ENCODE peak calls at places on chromosomes 2 and 18, in seven cellular contexts. H is GM12865, G is cardiac fibroblast, Y is RWPE1, Z is vagina, Q is psoas muscle, C is AG09319. I is an unnamed sample.

GRCh38 chr2:240993446-240994160 is 4.8 kb upstream of the SNED1 start:
- DNase-seq in H (no peak), G (no peak), Y (no peak), Z (no peak), Q (no peak), C (no peak), I (no peak)

GRCh38 chr2:216109962-216110614 is 940 bp downstream of the XRCC5 start:
- DNase-seq in H (peak; percentile 64), G (peak; percentile 71), Y (peak; percentile 26), Z (no peak), Q (no peak), C (peak; percentile 37), I (no peak)

GRCh38 chr2:40242315-40242714 is 209.6 kb downstream of the SLC8A1 start:
- DNase-seq in H (no peak), G (no peak), Y (no peak), Z (no peak), Q (no peak), C (no peak), I (no peak)

GRCh38 chr18:61896767-61897166 is 4.0 kb upstream of the RNF152 start:
- DNase-seq in H (no peak), G (peak; percentile 72), Y (peak; percentile 93), Z (no peak), Q (no peak), C (no peak), I (no peak)

GRCh38 chr2:191064590-191064989 is 50.6 kb upstream of the STAT1 start:
- DNase-seq in H (no peak), G (no peak), Y (no peak), Z (no peak), Q (no peak), C (no peak), I (no peak)

GRCh38 chr2:136116111-136116812 is 1.7 kb downstream of the CXCR4 start:
- DNase-seq in H (peak; percentile 49), G (peak; percentile 5), Y (no peak), Z (no peak), Q (peak; percentile 61), C (no peak), I (peak; percentile 39)

GRCh38 chr2:27076323-27076722 is 2.1 kb upstream of the EMILIN1 start:
- DNase-seq in H (no peak), G (no peak), Y (no peak), Z (no peak), Q (no peak), C (no peak), I (no peak)

GRCh38 chr18:13538630-13539029 is 187.7 kb downstream of the FAM210A start:
- DNase-seq in H (no peak), G (no peak), Y (no peak), Z (peak; percentile 12), Q (no peak), C (no peak), I (no peak)

GRCh38 chr2:10222-10875 is 36.0 kb downstream of the FAM110C start:
- DNase-seq in H (no peak), G (no peak), Y (no peak), Z (no peak), Q (no peak), C (no peak), I (no peak)

GRCh38 chr2:149375801-149376349 is 45.5 kb downstream of the LYPD6 start:
- DNase-seq in H (no peak), G (peak; percentile 34), Y (no peak), Z (no peak), Q (no peak), C (no peak), I (no peak)

GRCh38 chr2:19409001-19409400 is 50.6 kb upstream of the OSR1 start:
- DNase-seq in H (no peak), G (peak; percentile 55), Y (no peak), Z (no peak), Q (no peak), C (no peak), I (no peak)

GRCh38 chr2:219495531-219496122 is 3.1 kb upstream of the GMPPA start:
- DNase-seq in H (peak; percentile 74), G (peak; percentile 78), Y (peak; percentile 73), Z (no peak), Q (peak; percentile 88), C (peak; percentile 36), I (peak; percentile 79)

GRCh38 chr2:238838786-238839327 is 9.0 kb upstream of the TWIST2 start:
- DNase-seq in H (no peak), G (no peak), Y (no peak), Z (no peak), Q (no peak), C (no peak), I (no peak)

GRCh38 chr18:25726278-25726677 is 364.1 kb downstream of the SS18 start:
- DNase-seq in H (no peak), G (peak; percentile 4), Y (no peak), Z (no peak), Q (no peak), C (no peak), I (peak; percentile 16)

GRCh38 chr2:151842830-151843668 is 14.8 kb upstream of the ARL5A start:
- DNase-seq in H (peak; percentile 73), G (no peak), Y (no peak), Z (no peak), Q (no peak), C (no peak), I (no peak)

GRCh38 chr2:19347619-19348562 is 10.5 kb downstream of the OSR1 start:
- DNase-seq in H (peak; percentile 95), G (peak; percentile 99), Y (peak; percentile 96), Z (no peak), Q (peak; percentile 97), C (peak; percentile 95), I (peak; percentile 97)

GRCh38 chr2:85111819-85112281 is 21.3 kb upstream of the TCF7L1 start:
- DNase-seq in H (no peak), G (peak; percentile 18), Y (no peak), Z (no peak), Q (no peak), C (no peak), I (no peak)

GRCh38 chr2:2581331-2582159 is 250.5 kb upstream of the MYT1L start:
- DNase-seq in H (no peak), G (no peak), Y (no peak), Z (peak; percentile 74), Q (peak; percentile 30), C (no peak), I (no peak)

GRCh38 chr2:216404010-216404618 is 8.2 kb upstream of the SMARCAL1 start:
- DNase-seq in H (peak; percentile 51), G (peak; percentile 54), Y (peak; percentile 36), Z (no peak), Q (no peak), C (peak; percentile 18), I (peak; percentile 18)

GRCh38 chr2:21042958-21043743 is 722 bp downstream of the APOB start:
- DNase-seq in H (peak; percentile 61), G (peak; percentile 65), Y (peak; percentile 56), Z (no peak), Q (peak; percentile 78), C (peak; percentile 4), I (peak; percentile 81)

GRCh38 chr2:200756618-200757321 is 54.9 kb upstream of the BZW1 start:
- DNase-seq in H (no peak), G (peak; percentile 61), Y (peak; percentile 87), Z (no peak), Q (no peak), C (no peak), I (no peak)

GRCh38 chr18:74840492-74841167 is 243.0 kb downstream of the ZNF407 start:
- DNase-seq in H (no peak), G (peak; percentile 36), Y (peak; percentile 22), Z (no peak), Q (no peak), C (no peak), I (no peak)

GRCh38 chr18:76348267-76349066 is 146.6 kb downstream of the ZNF516 start:
- DNase-seq in H (no peak), G (no peak), Y (no peak), Z (no peak), Q (no peak), C (no peak), I (no peak)

GRCh38 chr2:2056531-2056930 is 274.5 kb downstream of the MYT1L start:
- DNase-seq in H (no peak), G (no peak), Y (no peak), Z (peak; percentile 28), Q (no peak), C (no peak), I (no peak)

GRCh38 chr2:48269126-48269822 is 260.7 kb upstream of the STON1 start:
- DNase-seq in H (no peak), G (no peak), Y (no peak), Z (no peak), Q (no peak), C (no peak), I (no peak)

GRCh38 chr2:15189236-15189635 is 371.9 kb downstream of the NBAS start:
- DNase-seq in H (no peak), G (no peak), Y (no peak), Z (no peak), Q (no peak), C (no peak), I (no peak)
- TF ChIP-seq CTCF in H (no peak), G (no peak), Y (no peak), Z (no peak), Q (no peak), C (no peak), I (no peak)

GRCh38 chr2:46029332-46029811 is 267.8 kb upstream of the EPAS1 start:
- DNase-seq in H (no peak), G (peak; percentile 47), Y (peak; percentile 22), Z (no peak), Q (no peak), C (peak; percentile 29), I (peak; percentile 54)
- TF ChIP-seq CTCF in H (no peak), G (peak; percentile 33), Y (no peak), Z (no peak), Q (no peak), C (peak; percentile 12), I (peak; percentile 49)

GRCh38 chr2:102301867-102302362 is 9.4 kb upstream of the IL1RL1 start:
- DNase-seq in H (peak; percentile 57), G (peak; percentile 51), Y (no peak), Z (no peak), Q (no peak), C (no peak), I (peak; percentile 50)
- TF ChIP-seq CTCF in H (peak; percentile 37), G (peak; percentile 47), Y (no peak), Z (no peak), Q (no peak), C (peak; percentile 22), I (no peak)

GRCh38 chr18:2082676-2083075 is 488.6 kb downstream of the METTL4 start:
- DNase-seq in H (no peak), G (no peak), Y (no peak), Z (no peak), Q (no peak), C (no peak), I (no peak)

GRCh38 chr18:2089416-2089815 is 481.9 kb downstream of the METTL4 start:
- DNase-seq in H (no peak), G (no peak), Y (no peak), Z (no peak), Q (no peak), C (no peak), I (no peak)

GRCh38 chr18:2086439-2086838 is 484.9 kb downstream of the METTL4 start:
- DNase-seq in H (no peak), G (no peak), Y (no peak), Z (no peak), Q (no peak), C (no peak), I (no peak)

GRCh38 chr18:2087877-2088673 is 483.2 kb downstream of the METTL4 start:
- DNase-seq in H (no peak), G (peak; percentile 85), Y (no peak), Z (no peak), Q (peak; percentile 74), C (no peak), I (no peak)

DNA sequence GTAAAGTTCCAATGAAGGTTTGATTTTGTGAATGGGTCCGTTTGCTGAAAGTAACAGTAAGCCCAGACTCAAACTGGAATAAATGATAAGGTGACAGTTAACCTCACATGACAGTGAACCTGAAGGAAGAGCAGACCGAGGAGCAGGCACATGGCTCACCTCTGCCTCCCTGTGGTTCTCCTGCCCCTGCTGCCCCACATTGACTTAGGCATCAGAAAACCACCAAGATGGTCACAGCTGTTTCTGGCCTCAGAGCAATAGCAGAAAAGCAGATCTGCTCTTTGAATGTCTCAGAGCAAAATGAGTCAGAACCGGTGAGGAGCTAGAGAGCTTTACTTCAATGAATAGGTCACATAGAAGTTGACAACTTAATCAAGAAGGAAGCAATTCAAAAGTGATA is 487.6 kb downstream of the METTL4 start:
- DNase-seq in H (peak; percentile 14), G (no peak), Y (no peak), Z (no peak), Q (no peak), C (no peak), I (peak; percentile 10)
- TF ChIP-seq CTCF in H (peak; percentile 27), G (no peak), Y (no peak), Z (no peak), Q (no peak), C (no peak), I (no peak)

I was measured in endothelial cell.